ENCODE peak calls at places on chromosome 4, in ten cellular contexts. One of them, this sample, is unnamed. For H3K4me1, the result is how much of the 10 kb centered on the place peaks cover.

GRCh38 chr4:17072483-17072882 is 174.0 kb upstream of the LDB2 start:
- DNase-seq in heart right ventricle: peak
- DNase-seq in upper lobe of left lung: no peak
- DNase-seq in effector memory CD4-positive, alpha-beta T cell: no peak
- DNase-seq in cardiac muscle cell: no peak
- DNase-seq in fibroblast of lung: peak
- DNase-seq in lung: no peak
- DNase-seq in uterus: no peak
- DNase-seq in psoas muscle: no peak
- DNase-seq in CD8-positive, alpha-beta memory T cell: no peak
- DNase-seq in this sample: no peak

GRCh38 chr4:143085224-143085623 is 99.5 kb upstream of the USP38 start:
- DNase-seq in heart right ventricle: no peak
- DNase-seq in effector memory CD4-positive, alpha-beta T cell: no peak
- DNase-seq in CD8-positive, alpha-beta memory T cell: no peak
- DNase-seq in cardiac muscle cell: no peak
- DNase-seq in uterus: no peak
- DNase-seq in psoas muscle: no peak
- DNase-seq in fibroblast of lung: no peak
- DNase-seq in upper lobe of left lung: no peak
- DNase-seq in lung: no peak
- DNase-seq in this sample: no peak

GRCh38 chr4:83197555-83198235 is 83.2 kb upstream of the PLAC8 start:
- DNase-seq in CD8-positive, alpha-beta memory T cell: no peak
- DNase-seq in effector memory CD4-positive, alpha-beta T cell: no peak
- DNase-seq in psoas muscle: no peak
- DNase-seq in upper lobe of left lung: peak
- DNase-seq in cardiac muscle cell: no peak
- DNase-seq in lung: peak
- DNase-seq in uterus: no peak
- DNase-seq in fibroblast of lung: no peak
- DNase-seq in heart right ventricle: no peak
- DNase-seq in this sample: no peak

GRCh38 chr4:41209187-41209586 is 5.2 kb downstream of the APBB2 start:
- DNase-seq in upper lobe of left lung: peak
- DNase-seq in cardiac muscle cell: no peak
- DNase-seq in lung: no peak
- DNase-seq in uterus: no peak
- DNase-seq in CD8-positive, alpha-beta memory T cell: no peak
- DNase-seq in fibroblast of lung: peak
- DNase-seq in effector memory CD4-positive, alpha-beta T cell: no peak
- DNase-seq in heart right ventricle: no peak
- DNase-seq in psoas muscle: no peak
- DNase-seq in this sample: no peak

GRCh38 chr4:40299704-40300336 is 35.3 kb upstream of the CHRNA9 start:
- DNase-seq in uterus: no peak
- DNase-seq in cardiac muscle cell: no peak
- DNase-seq in effector memory CD4-positive, alpha-beta T cell: no peak
- DNase-seq in heart right ventricle: no peak
- DNase-seq in lung: no peak
- DNase-seq in CD8-positive, alpha-beta memory T cell: no peak
- DNase-seq in psoas muscle: no peak
- DNase-seq in upper lobe of left lung: no peak
- DNase-seq in fibroblast of lung: no peak
- DNase-seq in this sample: no peak

GRCh38 chr4:168095776-168096443 is 3.6 kb downstream of the ANXA10 start:
- DNase-seq in CD8-positive, alpha-beta memory T cell: no peak
- DNase-seq in effector memory CD4-positive, alpha-beta T cell: no peak
- DNase-seq in fibroblast of lung: peak
- DNase-seq in uterus: no peak
- DNase-seq in lung: no peak
- DNase-seq in cardiac muscle cell: no peak
- DNase-seq in psoas muscle: no peak
- DNase-seq in heart right ventricle: no peak
- DNase-seq in upper lobe of left lung: no peak
- DNase-seq in this sample: no peak

GRCh38 chr4:34046580-34046979 is 2197.7 kb downstream of the ARAP2 start:
- DNase-seq in psoas muscle: no peak
- DNase-seq in effector memory CD4-positive, alpha-beta T cell: no peak
- DNase-seq in CD8-positive, alpha-beta memory T cell: no peak
- DNase-seq in fibroblast of lung: peak
- DNase-seq in heart right ventricle: no peak
- DNase-seq in cardiac muscle cell: no peak
- DNase-seq in lung: no peak
- DNase-seq in upper lobe of left lung: no peak
- DNase-seq in uterus: no peak
- DNase-seq in this sample: no peak

GRCh38 chr4:82899339-82899738 is 1.2 kb upstream of the THAP9 start:
- DNase-seq in fibroblast of lung: no peak
- DNase-seq in effector memory CD4-positive, alpha-beta T cell: no peak
- DNase-seq in upper lobe of left lung: no peak
- DNase-seq in psoas muscle: no peak
- DNase-seq in heart right ventricle: no peak
- DNase-seq in CD8-positive, alpha-beta memory T cell: no peak
- DNase-seq in cardiac muscle cell: no peak
- DNase-seq in uterus: no peak
- DNase-seq in lung: no peak
- DNase-seq in this sample: no peak

GRCh38 chr4:3296651-3297050 is 3.8 kb downstream of the RGS12 start:
- DNase-seq in lung: no peak
- DNase-seq in uterus: no peak
- DNase-seq in heart right ventricle: no peak
- DNase-seq in psoas muscle: no peak
- DNase-seq in fibroblast of lung: no peak
- DNase-seq in upper lobe of left lung: no peak
- DNase-seq in cardiac muscle cell: no peak
- DNase-seq in CD8-positive, alpha-beta memory T cell: no peak
- DNase-seq in effector memory CD4-positive, alpha-beta T cell: no peak
- DNase-seq in this sample: no peak

GRCh38 chr4:185143596-185143969 is 517 bp downstream of the SLC25A4 start:
- DNase-seq in upper lobe of left lung: peak
- DNase-seq in psoas muscle: peak
- DNase-seq in heart right ventricle: peak
- DNase-seq in cardiac muscle cell: peak
- DNase-seq in lung: no peak
- DNase-seq in effector memory CD4-positive, alpha-beta T cell: no peak
- DNase-seq in uterus: peak
- DNase-seq in fibroblast of lung: peak
- DNase-seq in CD8-positive, alpha-beta memory T cell: peak
- DNase-seq in this sample: peak

GRCh38 chr4:81429031-81429430 is 42.7 kb downstream of the RASGEF1B start:
- DNase-seq in upper lobe of left lung: no peak
- DNase-seq in CD8-positive, alpha-beta memory T cell: no peak
- DNase-seq in psoas muscle: no peak
- DNase-seq in effector memory CD4-positive, alpha-beta T cell: no peak
- DNase-seq in heart right ventricle: no peak
- DNase-seq in fibroblast of lung: no peak
- DNase-seq in uterus: no peak
- DNase-seq in cardiac muscle cell: no peak
- DNase-seq in lung: no peak
- DNase-seq in this sample: no peak

GRCh38 chr4:81429607-81430006 is 42.1 kb downstream of the RASGEF1B start:
- DNase-seq in cardiac muscle cell: no peak
- DNase-seq in psoas muscle: no peak
- DNase-seq in lung: no peak
- DNase-seq in upper lobe of left lung: no peak
- DNase-seq in uterus: no peak
- DNase-seq in heart right ventricle: no peak
- DNase-seq in fibroblast of lung: no peak
- DNase-seq in effector memory CD4-positive, alpha-beta T cell: no peak
- DNase-seq in CD8-positive, alpha-beta memory T cell: no peak
- DNase-seq in this sample: no peak

GRCh38 chr4:81427605-81427922 is 44.1 kb downstream of the RASGEF1B start:
- DNase-seq in upper lobe of left lung: no peak
- DNase-seq in lung: no peak
- DNase-seq in fibroblast of lung: no peak
- DNase-seq in effector memory CD4-positive, alpha-beta T cell: no peak
- DNase-seq in heart right ventricle: no peak
- DNase-seq in cardiac muscle cell: no peak
- DNase-seq in CD8-positive, alpha-beta memory T cell: no peak
- DNase-seq in uterus: no peak
- DNase-seq in psoas muscle: no peak
- DNase-seq in this sample: no peak

GRCh38 chr4:81426770-81427604 is 44.7 kb downstream of the RASGEF1B start:
- DNase-seq in CD8-positive, alpha-beta memory T cell: no peak
- DNase-seq in lung: no peak
- DNase-seq in psoas muscle: no peak
- DNase-seq in cardiac muscle cell: no peak
- DNase-seq in upper lobe of left lung: no peak
- DNase-seq in effector memory CD4-positive, alpha-beta T cell: no peak
- DNase-seq in heart right ventricle: no peak
- DNase-seq in uterus: no peak
- DNase-seq in fibroblast of lung: peak
- DNase-seq in this sample: no peak

GRCh38 chr4:81428002-81428401 is 43.7 kb downstream of the RASGEF1B start:
- DNase-seq in CD8-positive, alpha-beta memory T cell: no peak
- DNase-seq in lung: no peak
- DNase-seq in uterus: no peak
- DNase-seq in psoas muscle: no peak
- DNase-seq in upper lobe of left lung: no peak
- DNase-seq in effector memory CD4-positive, alpha-beta T cell: no peak
- DNase-seq in heart right ventricle: no peak
- DNase-seq in fibroblast of lung: no peak
- DNase-seq in cardiac muscle cell: no peak
- DNase-seq in this sample: no peak
- H3K4me1 ChIP-seq in CD8-positive, alpha-beta memory T cell: under half
- H3K4me1 ChIP-seq in lung: under half
- H3K4me1 ChIP-seq in uterus: under half
- H3K4me1 ChIP-seq in psoas muscle: under half
- H3K4me1 ChIP-seq in upper lobe of left lung: under half
- H3K4me1 ChIP-seq in effector memory CD4-positive, alpha-beta T cell: under half
- H3K4me1 ChIP-seq in heart right ventricle: under half
- H3K4me1 ChIP-seq in fibroblast of lung: under half
- H3K4me1 ChIP-seq in cardiac muscle cell: under half
- H3K4me1 ChIP-seq in this sample: under half

GRCh38 chr4:76702440-76703122 is 195.4 kb downstream of the SOWAHB start:
- DNase-seq in fibroblast of lung: no peak
- DNase-seq in cardiac muscle cell: no peak
- DNase-seq in uterus: no peak
- DNase-seq in upper lobe of left lung: no peak
- DNase-seq in heart right ventricle: no peak
- DNase-seq in lung: no peak
- DNase-seq in CD8-positive, alpha-beta memory T cell: no peak
- DNase-seq in psoas muscle: no peak
- DNase-seq in effector memory CD4-positive, alpha-beta T cell: no peak
- DNase-seq in this sample: no peak

GRCh38 chr4:76705497-76705896 is 192.4 kb downstream of the SOWAHB start:
- DNase-seq in heart right ventricle: no peak
- DNase-seq in psoas muscle: no peak
- DNase-seq in upper lobe of left lung: no peak
- DNase-seq in CD8-positive, alpha-beta memory T cell: no peak
- DNase-seq in cardiac muscle cell: no peak
- DNase-seq in effector memory CD4-positive, alpha-beta T cell: no peak
- DNase-seq in lung: no peak
- DNase-seq in fibroblast of lung: no peak
- DNase-seq in uterus: no peak
- DNase-seq in this sample: no peak

GRCh38 chr4:76704133-76704881 is 193.6 kb downstream of the SOWAHB start:
- DNase-seq in upper lobe of left lung: peak
- DNase-seq in uterus: no peak
- DNase-seq in psoas muscle: no peak
- DNase-seq in cardiac muscle cell: no peak
- DNase-seq in lung: peak
- DNase-seq in heart right ventricle: no peak
- DNase-seq in fibroblast of lung: peak
- DNase-seq in effector memory CD4-positive, alpha-beta T cell: no peak
- DNase-seq in CD8-positive, alpha-beta memory T cell: no peak
- DNase-seq in this sample: no peak

GRCh38 chr4:76703676-76704075 is 194.3 kb downstream of the SOWAHB start:
- DNase-seq in uterus: no peak
- DNase-seq in psoas muscle: no peak
- DNase-seq in fibroblast of lung: peak
- DNase-seq in upper lobe of left lung: no peak
- DNase-seq in cardiac muscle cell: no peak
- DNase-seq in effector memory CD4-positive, alpha-beta T cell: no peak
- DNase-seq in CD8-positive, alpha-beta memory T cell: no peak
- DNase-seq in lung: no peak
- DNase-seq in heart right ventricle: no peak
- DNase-seq in this sample: no peak

GRCh38 chr4:76703123-76703490 is 194.8 kb downstream of the SOWAHB start:
- DNase-seq in lung: no peak
- DNase-seq in CD8-positive, alpha-beta memory T cell: no peak
- DNase-seq in psoas muscle: no peak
- DNase-seq in uterus: no peak
- DNase-seq in fibroblast of lung: no peak
- DNase-seq in cardiac muscle cell: no peak
- DNase-seq in heart right ventricle: no peak
- DNase-seq in effector memory CD4-positive, alpha-beta T cell: no peak
- DNase-seq in upper lobe of left lung: no peak
- DNase-seq in this sample: no peak
- H3K4me1 ChIP-seq in lung: under half
- H3K4me1 ChIP-seq in CD8-positive, alpha-beta memory T cell: under half
- H3K4me1 ChIP-seq in psoas muscle: under half
- H3K4me1 ChIP-seq in uterus: under half
- H3K4me1 ChIP-seq in fibroblast of lung: under half
- H3K4me1 ChIP-seq in cardiac muscle cell: under half
- H3K4me1 ChIP-seq in heart right ventricle: under half
- H3K4me1 ChIP-seq in effector memory CD4-positive, alpha-beta T cell: under half
- H3K4me1 ChIP-seq in upper lobe of left lung: under half
- H3K4me1 ChIP-seq in this sample: under half

DNA sequence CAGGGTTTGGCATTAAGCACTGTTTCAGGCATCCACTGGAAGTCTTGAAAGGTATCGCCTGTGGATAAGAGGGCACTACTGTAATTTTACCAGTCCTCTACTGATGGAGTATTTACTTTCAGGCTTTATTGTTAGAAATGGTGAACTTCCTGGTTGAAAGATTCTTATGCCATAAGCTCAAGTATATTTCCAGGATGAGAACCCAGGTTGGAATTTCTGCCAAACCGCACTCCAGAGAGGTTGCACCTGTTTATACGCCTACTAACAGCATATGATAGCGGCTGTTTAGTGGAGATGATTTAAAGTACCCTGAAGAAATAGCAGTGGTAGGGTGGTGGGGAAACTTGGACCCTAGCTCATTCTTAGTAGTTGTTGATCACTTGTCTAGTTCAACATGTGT is 9.9 kb downstream of the FNIP2 start:
- DNase-seq in upper lobe of left lung: peak
- DNase-seq in cardiac muscle cell: no peak
- DNase-seq in psoas muscle: no peak
- DNase-seq in heart right ventricle: no peak
- DNase-seq in effector memory CD4-positive, alpha-beta T cell: no peak
- DNase-seq in CD8-positive, alpha-beta memory T cell: no peak
- DNase-seq in lung: peak
- DNase-seq in uterus: no peak
- DNase-seq in fibroblast of lung: peak
- DNase-seq in this sample: no peak
- H3K4me1 ChIP-seq in upper lobe of left lung: half or more
- H3K4me1 ChIP-seq in cardiac muscle cell: half or more
- H3K4me1 ChIP-seq in psoas muscle: half or more
- H3K4me1 ChIP-seq in heart right ventricle: half or more
- H3K4me1 ChIP-seq in effector memory CD4-positive, alpha-beta T cell: under half
- H3K4me1 ChIP-seq in CD8-positive, alpha-beta memory T cell: under half
- H3K4me1 ChIP-seq in lung: half or more
- H3K4me1 ChIP-seq in uterus: under half
- H3K4me1 ChIP-seq in fibroblast of lung: under half
- H3K4me1 ChIP-seq in this sample: under half

DNA sequence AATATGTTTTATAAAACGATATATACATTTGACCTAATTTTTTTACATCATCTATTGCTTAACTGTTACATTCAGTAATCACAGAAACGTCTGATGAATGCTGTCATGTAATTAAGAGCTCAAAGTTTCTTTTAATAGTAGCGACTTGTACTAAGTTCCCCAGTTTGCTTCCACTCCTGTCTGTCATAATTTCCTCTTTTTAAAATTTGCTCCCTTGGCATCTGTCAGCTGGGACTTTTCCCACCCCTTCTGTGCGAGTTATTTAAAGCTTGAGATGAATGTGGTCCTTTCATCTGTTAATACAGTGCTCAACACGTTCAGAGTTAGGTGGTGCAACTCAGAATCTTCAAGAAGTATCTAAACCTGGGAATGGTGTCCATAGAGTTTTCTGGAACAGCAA is 1.2 kb downstream of the RAP1GDS1 start:
- DNase-seq in lung: no peak
- DNase-seq in effector memory CD4-positive, alpha-beta T cell: no peak
- DNase-seq in fibroblast of lung: peak
- DNase-seq in heart right ventricle: no peak
- DNase-seq in uterus: no peak
- DNase-seq in upper lobe of left lung: no peak
- DNase-seq in psoas muscle: no peak
- DNase-seq in CD8-positive, alpha-beta memory T cell: no peak
- DNase-seq in cardiac muscle cell: peak
- DNase-seq in this sample: no peak
- H3K4me1 ChIP-seq in lung: under half
- H3K4me1 ChIP-seq in effector memory CD4-positive, alpha-beta T cell: under half
- H3K4me1 ChIP-seq in fibroblast of lung: under half
- H3K4me1 ChIP-seq in heart right ventricle: under half
- H3K4me1 ChIP-seq in uterus: under half
- H3K4me1 ChIP-seq in upper lobe of left lung: under half
- H3K4me1 ChIP-seq in psoas muscle: under half
- H3K4me1 ChIP-seq in CD8-positive, alpha-beta memory T cell: under half
- H3K4me1 ChIP-seq in cardiac muscle cell: under half
- H3K4me1 ChIP-seq in this sample: under half